ENCODE peak calls at places on chromosome 3, in nine cellular contexts. L is A549, V is stomach, X is sigmoid colon, S is tibial nerve, Q is GM12878, F is transverse colon, T is ovary, O is H1. A is an unnamed sample. For H3K4me1, the result is how much of the 10 kb centered on the place peaks cover.

GRCh38 chr3:32224047-32224446 is 14.4 kb upstream of the CMTM8 start:
- DNase-seq in T (no peak), Q (no peak), S (no peak), X (no peak), F (no peak), O (no peak), L (no peak), V (no peak), A (no peak)

GRCh38 chr3:103684956-103685355 is 1250.1 kb downstream of the ZPLD1 start:
- DNase-seq in O (no peak), L (no peak), T (no peak), F (no peak), S (no peak), Q (no peak), V (no peak), X (no peak), A (no peak)

GRCh38 chr3:160707187-160707789 is 30.3 kb downstream of the ARL14 start:
- DNase-seq in S (no peak), O (no peak), X (no peak), Q (peak), T (no peak), L (peak), F (peak), V (no peak), A (no peak)

GRCh38 chr3:128983293-128984069 is 10.4 kb downstream of the CFAP92 start:
- DNase-seq in Q (no peak), X (no peak), O (no peak), L (no peak), V (no peak), S (no peak), T (no peak), F (no peak), A (no peak)

GRCh38 chr3:13792512-13793347 is 87.1 kb downstream of the WNT7A start:
- DNase-seq in L (no peak), V (no peak), O (no peak), F (no peak), S (no peak), T (no peak), Q (no peak), X (no peak), A (peak)

GRCh38 chr3:131553495-131554247 is 50.9 kb upstream of the MRPL3 start:
- DNase-seq in S (no peak), X (no peak), V (no peak), T (no peak), L (no peak), Q (peak), O (no peak), F (no peak), A (no peak)

GRCh38 chr3:81891056-81891455 is 129.6 kb upstream of the GBE1 start:
- DNase-seq in S (no peak), F (no peak), Q (no peak), L (no peak), X (no peak), V (no peak), T (no peak), O (no peak), A (no peak)

GRCh38 chr3:149180057-149180573 is 41.5 kb downstream of the CP start:
- DNase-seq in O (no peak), X (peak), F (peak), L (peak), V (peak), T (peak), Q (no peak), S (peak), A (peak)

GRCh38 chr3:4826237-4827100 is 152.8 kb upstream of the BHLHE40 start:
- DNase-seq in Q (no peak), X (peak), F (peak), L (peak), O (peak), V (peak), T (no peak), S (peak), A (peak)

GRCh38 chr3:31170932-31171670 is 276.6 kb upstream of the GADL1 start:
- DNase-seq in L (peak), Q (no peak), F (no peak), O (no peak), S (no peak), T (no peak), V (no peak), X (no peak), A (no peak)

GRCh38 chr3:126926684-126927404 is 56.1 kb upstream of the PLXNA1 start:
- DNase-seq in F (no peak), L (no peak), X (peak), O (no peak), Q (no peak), V (no peak), S (peak), T (peak), A (peak)

GRCh38 chr3:13613343-13614190 is 64.6 kb downstream of the FBLN2 start:
- DNase-seq in T (no peak), V (no peak), Q (no peak), O (no peak), L (no peak), X (no peak), F (no peak), S (no peak), A (no peak)

GRCh38 chr3:10000686-10001085 is 14.0 kb upstream of the EMC3 start:
- DNase-seq in S (no peak), X (peak), F (no peak), V (peak), L (no peak), Q (no peak), T (no peak), O (no peak), A (no peak)

GRCh38 chr3:114775395-114775794 is 371.7 kb downstream of the ZBTB20 start:
- DNase-seq in S (no peak), T (no peak), X (no peak), F (no peak), O (no peak), Q (no peak), L (no peak), V (no peak), A (no peak)

GRCh38 chr3:126448141-126448892 is 27.4 kb downstream of the ZXDC start:
- DNase-seq in T (peak), V (no peak), X (peak), S (no peak), O (no peak), L (no peak), Q (no peak), F (no peak), A (no peak)

GRCh38 chr3:139670196-139670595 is 7.6 kb downstream of the NMNAT3 start:
- DNase-seq in V (no peak), L (no peak), S (no peak), Q (no peak), O (no peak), X (no peak), F (no peak), T (no peak), A (no peak)

GRCh38 chr3:168951368-168951767 is 712.1 kb downstream of the MECOM start:
- DNase-seq in L (no peak), V (no peak), T (no peak), F (no peak), S (no peak), Q (no peak), X (no peak), O (no peak), A (no peak)

GRCh38 chr3:35663471-35663870 is 24.1 kb downstream of the ARPP21 start:
- DNase-seq in V (no peak), L (no peak), T (no peak), X (no peak), O (no peak), F (no peak), Q (no peak), S (no peak), A (no peak)

GRCh38 chr3:160928183-160928718 is 172.2 kb downstream of the PPM1L start:
- DNase-seq in L (peak), S (no peak), F (no peak), V (no peak), O (no peak), Q (no peak), T (no peak), X (no peak), A (no peak)

GRCh38 chr3:182183716-182184430 is 472.1 kb downstream of the SOX2 start:
- DNase-seq in V (no peak), L (no peak), T (no peak), S (no peak), X (no peak), Q (no peak), O (no peak), F (no peak), A (no peak)

GRCh38 chr3:49377483-49377882 is 19.3 kb upstream of the GPX1 start:
- DNase-seq in T (no peak), F (no peak), X (no peak), L (no peak), S (no peak), V (no peak), Q (peak), O (no peak), A (no peak)

GRCh38 chr3:59540241-59540640 is 490.4 kb upstream of the CFAP20DC start:
- DNase-seq in T (no peak), S (no peak), O (no peak), F (no peak), L (no peak), X (no peak), V (no peak), Q (no peak), A (no peak)

GRCh38 chr3:55659023-55659355 is 171.9 kb upstream of the WNT5A start:
- DNase-seq in Q (no peak), S (no peak), V (no peak), X (no peak), O (no peak), L (no peak), T (no peak), F (no peak), A (no peak)

GRCh38 chr3:10753964-10754363 is 62.1 kb upstream of the SLC6A11 start:
- DNase-seq in L (no peak), T (peak), V (no peak), X (no peak), S (no peak), Q (no peak), O (peak), F (no peak), A (no peak)

GRCh38 chr3:12175844-12176453 is 17.2 kb upstream of the TIMP4 start:
- DNase-seq in S (peak), Q (no peak), F (peak), L (peak), X (peak), V (peak), O (peak), T (peak), A (no peak)

GRCh38 chr3:128011140-128011539 is 41.1 kb upstream of the SEC61A1 start:
- DNase-seq in S (no peak), X (no peak), L (peak), F (peak), Q (no peak), T (no peak), V (peak), O (peak), A (no peak)

GRCh38 chr3:137768361-137769320 is 4.5 kb downstream of the SOX14 start:
- DNase-seq in T (no peak), F (no peak), O (peak), L (no peak), V (no peak), S (no peak), Q (no peak), X (no peak), A (no peak)

GRCh38 chr3:9416139-9416780 is 18.8 kb downstream of the SETD5 start:
- DNase-seq in L (peak), T (no peak), V (no peak), Q (no peak), X (no peak), S (no peak), O (no peak), F (no peak), A (no peak)

GRCh38 chr3:27486328-27486727 is 2.1 kb upstream of the SLC4A7 start:
- DNase-seq in T (no peak), L (no peak), V (no peak), O (no peak), X (no peak), F (no peak), Q (no peak), S (no peak), A (no peak)

GRCh38 chr3:99126291-99126690 is 224.8 kb upstream of the DCBLD2 start:
- DNase-seq in Q (no peak), F (no peak), S (no peak), X (no peak), L (no peak), O (no peak), T (no peak), V (no peak), A (no peak)

GRCh38 chr3:128062033-128062745 is 10.0 kb downstream of the SEC61A1 start:
- DNase-seq in S (no peak), L (no peak), V (no peak), F (no peak), O (no peak), T (no peak), X (no peak), Q (no peak), A (no peak)

GRCh38 chr3:185807455-185808068 is 17.3 kb downstream of the IGF2BP2 start:
- DNase-seq in S (no peak), L (peak), V (no peak), F (no peak), X (no peak), T (no peak), O (no peak), Q (no peak), A (no peak)

GRCh38 chr3:108455212-108455705 is 55.1 kb downstream of the MYH15 start:
- DNase-seq in V (no peak), S (no peak), L (no peak), Q (no peak), F (no peak), X (no peak), O (no peak), T (no peak), A (no peak)

GRCh38 chr3:172313671-172314070 is 134.6 kb downstream of the GHSR start:
- DNase-seq in Q (no peak), V (no peak), F (no peak), O (no peak), S (no peak), T (no peak), L (no peak), X (no peak), A (no peak)

GRCh38 chr3:12227833-12228232 is 61.0 kb upstream of the PPARG start:
- DNase-seq in T (no peak), X (no peak), L (no peak), F (no peak), S (no peak), V (no peak), O (no peak), Q (no peak), A (no peak)

GRCh38 chr3:181921220-181921619 is 209.5 kb downstream of the SOX2 start:
- DNase-seq in F (no peak), Q (peak), T (no peak), L (no peak), X (no peak), O (no peak), S (no peak), V (no peak), A (no peak)

GRCh38 chr3:114454592-114455251 is 160.9 kb downstream of the TIGIT start:
- DNase-seq in Q (no peak), V (no peak), X (no peak), L (no peak), T (peak), O (no peak), F (no peak), S (no peak), A (no peak)

GRCh38 chr3:187931770-187932278 is 186.6 kb upstream of the BCL6 start:
- DNase-seq in L (no peak), Q (no peak), V (no peak), S (no peak), F (no peak), O (no peak), T (no peak), X (no peak), A (no peak)

GRCh38 chr3:187936676-187937075 is 191.4 kb upstream of the BCL6 start:
- DNase-seq in F (no peak), X (no peak), L (no peak), O (no peak), T (no peak), Q (no peak), S (no peak), V (no peak), A (no peak)

GRCh38 chr3:187939891-187940290 is 194.6 kb upstream of the BCL6 start:
- DNase-seq in O (no peak), S (no peak), X (no peak), F (no peak), Q (no peak), V (no peak), T (no peak), L (no peak), A (no peak)

GRCh38 chr3:187932530-187932929 is 187.3 kb upstream of the BCL6 start:
- DNase-seq in X (no peak), T (no peak), Q (no peak), F (no peak), O (no peak), S (no peak), L (no peak), V (no peak), A (no peak)

GRCh38 chr3:187935623-187936156 is 190.4 kb upstream of the BCL6 start:
- DNase-seq in V (no peak), L (no peak), X (no peak), F (peak), Q (peak), T (no peak), S (no peak), O (no peak), A (no peak)
- TF ChIP-seq EP300 in V (no peak), L (no peak), X (no peak), F (no peak), Q (peak), T (no peak), S (no peak), O (no peak), A (no peak)

GRCh38 chr3:17745301-17745700 is 2.9 kb upstream of the TBC1D5 start:
- DNase-seq in L (no peak), T (no peak), S (no peak), F (no peak), V (no peak), Q (no peak), O (no peak), X (no peak), A (peak)
- H3K4me1 ChIP-seq in L (under half), T (under half), S (under half), F (under half), V (under half), Q (under half), O (under half), X (under half), A (under half)

GRCh38 chr3:192916455-192917257 is 1.0 kb downstream of the MB21D2 start:
- DNase-seq in S (peak), T (peak), O (peak), Q (no peak), F (peak), X (peak), V (peak), L (peak), A (peak)
- H3K4me3 ChIP-seq in S (peak), T (peak), O (peak), Q (peak), F (peak), X (peak), V (peak), L (peak), A (peak)

GRCh38 chr3:50542177-50543034 is 25.1 kb downstream of the C3orf18 start:
- DNase-seq in S (peak), F (peak), L (peak), X (peak), T (peak), V (peak), Q (no peak), O (peak), A (no peak)
- TF ChIP-seq EP300 in S (no peak), F (no peak), L (no peak), X (no peak), T (no peak), V (no peak), Q (no peak), O (no peak), A (no peak)

GRCh38 chr3:150520408-150520807 is 25.9 kb downstream of the SERP1 start:
- DNase-seq in X (no peak), S (no peak), T (no peak), F (no peak), V (no peak), Q (no peak), O (no peak), L (no peak), A (peak)
- H3K4me1 ChIP-seq in X (under half), S (under half), T (under half), F (under half), V (under half), Q (under half), O (under half), L (under half), A (under half)

GRCh38 chr3:87227104-87227834 is at the start of gene CHMP2B:
- DNase-seq in T (peak), F (peak), Q (peak), O (peak), X (peak), V (peak), L (peak), S (peak), A (peak)

GRCh38 chr3:87229113-87229512 is 2.0 kb downstream of the CHMP2B start:
- DNase-seq in V (no peak), X (no peak), O (no peak), T (no peak), L (no peak), S (no peak), F (no peak), Q (no peak), A (no peak)

GRCh38 chr3:87227835-87228144 is 681 bp downstream of the CHMP2B start:
- DNase-seq in V (no peak), L (no peak), Q (no peak), S (no peak), O (no peak), X (no peak), T (no peak), F (no peak), A (no peak)

GRCh38 chr3:87228316-87228715 is 1.2 kb downstream of the CHMP2B start:
- DNase-seq in X (no peak), T (no peak), O (no peak), S (no peak), F (no peak), L (no peak), Q (no peak), V (no peak), A (no peak)

DNA sequence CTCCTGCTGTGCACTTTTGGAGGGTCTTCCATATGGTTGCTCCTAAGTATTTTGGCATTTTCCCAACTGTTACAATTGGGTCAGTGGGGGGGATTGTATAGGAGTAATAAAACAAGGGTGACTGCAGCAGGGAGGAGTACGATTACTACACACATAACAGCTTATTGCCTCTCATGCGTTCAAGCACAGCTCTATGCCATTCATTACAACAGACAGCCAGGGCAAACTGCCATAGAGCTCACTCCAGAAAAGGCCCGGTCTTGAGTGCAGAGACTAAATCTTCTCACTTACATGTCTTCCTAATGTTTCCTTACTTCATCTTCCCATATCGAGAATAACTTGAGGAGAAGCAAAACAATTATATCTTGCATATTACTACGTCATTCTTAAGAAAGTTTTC is 1.4 kb upstream of the CHMP2B start:
- DNase-seq in O (no peak), T (peak), X (peak), F (peak), S (no peak), Q (no peak), V (no peak), L (no peak), A (peak)
- H3K4me3 ChIP-seq in O (no peak), T (no peak), X (no peak), F (no peak), S (no peak), Q (no peak), V (no peak), L (no peak), A (no peak)